ENCODE peak calls at places on chromosomes 6 and 20, in seven cellular contexts. H, B, C, I, S, Q and K are unnamed samples.

GRCh38 chr6:4844108-4844507 is 67.9 kb downstream of the CDYL start:
- DNase-seq in I (no peak), Q (no peak), C (no peak), H (no peak), B (no peak), S (no peak), K (no peak)

GRCh38 chr6:55377150-55377549 is 49.9 kb downstream of the GFRAL start:
- DNase-seq in Q (no peak), H (no peak), C (no peak), S (no peak), B (no peak), I (no peak), K (no peak)

GRCh38 chr20:46559685-46560440 is 9.4 kb upstream of the OCSTAMP start:
- DNase-seq in B (peak), Q (no peak), C (no peak), H (no peak), I (peak), S (no peak), K (no peak)

GRCh38 chr6:110250838-110251237 is 70.6 kb downstream of the CDC40 start:
- DNase-seq in B (no peak), I (no peak), C (no peak), H (no peak), S (no peak), Q (no peak), K (no peak)

GRCh38 chr6:73722318-73723060 is 26.5 kb downstream of the CD109 start:
- DNase-seq in B (no peak), Q (peak), I (peak), C (peak), H (no peak), S (no peak), K (no peak)

GRCh38 chr6:137115653-137116052 is 57.8 kb downstream of the IL22RA2 start:
- DNase-seq in H (no peak), C (no peak), S (no peak), B (peak), I (peak), Q (no peak), K (no peak)

GRCh38 chr6:50087231-50087954 is 37.7 kb upstream of the DEFB112 start:
- DNase-seq in H (no peak), I (no peak), S (no peak), B (no peak), C (peak), Q (no peak), K (no peak)

GRCh38 chr6:26569433-26569764 is 27.4 kb upstream of the ABT1 start:
- DNase-seq in C (no peak), H (no peak), Q (no peak), I (no peak), S (no peak), B (no peak), K (no peak)